ENCODE peak calls at places on chromosomes 7 and 10, in eight cellular contexts. One of them, this sample, is unnamed.

GRCh38 chr10:97279121-97279815 is 13.2 kb downstream of the ARHGAP19 start:
- DNase-seq in keratinocyte: no peak
- DNase-seq in astrocyte of the spinal cord: no peak
- DNase-seq in posterior vena cava: no peak
- DNase-seq in activated T-cell treated with anti-CD3 and anti-CD28 coated beads, Interleukin-2, amount 50 U/mL, for 24 hours: no peak
- DNase-seq in NCI-H1092 treated with DMSO at 0.1 percent for 48 hours: no peak
- DNase-seq in iPS-NIHi11: no peak
- DNase-seq in CD8-positive, alpha-beta memory T cell: no peak
- DNase-seq in this sample: peak

GRCh38 chr7:7354674-7355073 is 172.3 kb downstream of the C1GALT1 start:
- DNase-seq in keratinocyte: peak
- DNase-seq in astrocyte of the spinal cord: no peak
- DNase-seq in posterior vena cava: no peak
- DNase-seq in activated T-cell treated with anti-CD3 and anti-CD28 coated beads, Interleukin-2, amount 50 U/mL, for 24 hours: no peak
- DNase-seq in NCI-H1092 treated with DMSO at 0.1 percent for 48 hours: no peak
- DNase-seq in iPS-NIHi11: peak
- DNase-seq in CD8-positive, alpha-beta memory T cell: no peak
- DNase-seq in this sample: no peak

GRCh38 chr7:116528008-116528789 is 3.4 kb downstream of the CAV1 start:
- DNase-seq in keratinocyte: no peak
- DNase-seq in astrocyte of the spinal cord: peak
- DNase-seq in posterior vena cava: peak
- DNase-seq in activated T-cell treated with anti-CD3 and anti-CD28 coated beads, Interleukin-2, amount 50 U/mL, for 24 hours: no peak
- DNase-seq in NCI-H1092 treated with DMSO at 0.1 percent for 48 hours: no peak
- DNase-seq in iPS-NIHi11: no peak
- DNase-seq in CD8-positive, alpha-beta memory T cell: no peak
- DNase-seq in this sample: peak

GRCh38 chr7:156675721-156676120 is 35.1 kb downstream of the RNF32 start:
- DNase-seq in keratinocyte: no peak
- DNase-seq in astrocyte of the spinal cord: no peak
- DNase-seq in posterior vena cava: no peak
- DNase-seq in activated T-cell treated with anti-CD3 and anti-CD28 coated beads, Interleukin-2, amount 50 U/mL, for 24 hours: no peak
- DNase-seq in NCI-H1092 treated with DMSO at 0.1 percent for 48 hours: peak
- DNase-seq in iPS-NIHi11: no peak
- DNase-seq in CD8-positive, alpha-beta memory T cell: no peak
- DNase-seq in this sample: no peak

GRCh38 chr7:106047818-106048490 is 64.2 kb downstream of the SYPL1 start:
- DNase-seq in keratinocyte: no peak
- DNase-seq in astrocyte of the spinal cord: no peak
- DNase-seq in posterior vena cava: peak
- DNase-seq in activated T-cell treated with anti-CD3 and anti-CD28 coated beads, Interleukin-2, amount 50 U/mL, for 24 hours: no peak
- DNase-seq in NCI-H1092 treated with DMSO at 0.1 percent for 48 hours: no peak
- DNase-seq in iPS-NIHi11: no peak
- DNase-seq in CD8-positive, alpha-beta memory T cell: no peak
- DNase-seq in this sample: no peak

GRCh38 chr7:24653316-24654085 is 80.2 kb downstream of the PALS2 start:
- DNase-seq in keratinocyte: no peak
- DNase-seq in astrocyte of the spinal cord: no peak
- DNase-seq in posterior vena cava: no peak
- DNase-seq in activated T-cell treated with anti-CD3 and anti-CD28 coated beads, Interleukin-2, amount 50 U/mL, for 24 hours: no peak
- DNase-seq in NCI-H1092 treated with DMSO at 0.1 percent for 48 hours: no peak
- DNase-seq in iPS-NIHi11: no peak
- DNase-seq in CD8-positive, alpha-beta memory T cell: no peak
- DNase-seq in this sample: no peak

GRCh38 chr10:10782603-10783002 is 235.1 kb upstream of the CELF2 start:
- DNase-seq in keratinocyte: no peak
- DNase-seq in astrocyte of the spinal cord: peak
- DNase-seq in posterior vena cava: no peak
- DNase-seq in activated T-cell treated with anti-CD3 and anti-CD28 coated beads, Interleukin-2, amount 50 U/mL, for 24 hours: no peak
- DNase-seq in NCI-H1092 treated with DMSO at 0.1 percent for 48 hours: no peak
- DNase-seq in iPS-NIHi11: no peak
- DNase-seq in CD8-positive, alpha-beta memory T cell: no peak
- DNase-seq in this sample: no peak

GRCh38 chr10:73873843-73874215 is 526 bp downstream of the CAMK2G start:
- DNase-seq in keratinocyte: no peak
- DNase-seq in astrocyte of the spinal cord: no peak
- DNase-seq in posterior vena cava: no peak
- DNase-seq in activated T-cell treated with anti-CD3 and anti-CD28 coated beads, Interleukin-2, amount 50 U/mL, for 24 hours: peak
- DNase-seq in NCI-H1092 treated with DMSO at 0.1 percent for 48 hours: no peak
- DNase-seq in iPS-NIHi11: peak
- DNase-seq in CD8-positive, alpha-beta memory T cell: no peak
- DNase-seq in this sample: no peak

GRCh38 chr7:148572067-148572522 is 18.5 kb upstream of the C7orf33 start:
- DNase-seq in keratinocyte: no peak
- DNase-seq in astrocyte of the spinal cord: no peak
- DNase-seq in posterior vena cava: no peak
- DNase-seq in activated T-cell treated with anti-CD3 and anti-CD28 coated beads, Interleukin-2, amount 50 U/mL, for 24 hours: no peak
- DNase-seq in NCI-H1092 treated with DMSO at 0.1 percent for 48 hours: peak
- DNase-seq in iPS-NIHi11: no peak
- DNase-seq in CD8-positive, alpha-beta memory T cell: no peak
- DNase-seq in this sample: no peak

GRCh38 chr7:33698692-33699128 is 206.6 kb upstream of the BMPER start:
- DNase-seq in keratinocyte: no peak
- DNase-seq in astrocyte of the spinal cord: no peak
- DNase-seq in posterior vena cava: no peak
- DNase-seq in activated T-cell treated with anti-CD3 and anti-CD28 coated beads, Interleukin-2, amount 50 U/mL, for 24 hours: no peak
- DNase-seq in NCI-H1092 treated with DMSO at 0.1 percent for 48 hours: no peak
- DNase-seq in iPS-NIHi11: no peak
- DNase-seq in CD8-positive, alpha-beta memory T cell: no peak
- DNase-seq in this sample: no peak

GRCh38 chr10:15585303-15585715 is 134.4 kb downstream of the ITGA8 start:
- DNase-seq in keratinocyte: no peak
- DNase-seq in astrocyte of the spinal cord: peak
- DNase-seq in posterior vena cava: peak
- DNase-seq in activated T-cell treated with anti-CD3 and anti-CD28 coated beads, Interleukin-2, amount 50 U/mL, for 24 hours: peak
- DNase-seq in NCI-H1092 treated with DMSO at 0.1 percent for 48 hours: peak
- DNase-seq in iPS-NIHi11: peak
- DNase-seq in CD8-positive, alpha-beta memory T cell: no peak
- DNase-seq in this sample: peak

This sample was measured in fibroblast of the conjunctiva.